ENCODE peak calls at places on chromosomes 4 and X, in five cellular contexts. J is retina, B is NCI-H1694 treated with DMSO at 0.1 percent for 48 hours, U is cardiac fibroblast, T is T-helper 2 cell. E is an unnamed sample.

GRCh38 chr4:153205028-153205648 is 895 bp downstream of the TRIM2 start:
- DNase-seq in J (peak; percentile 39), B (no peak), U (no peak), T (peak; percentile 12), E (no peak)

GRCh38 chr4:159216834-159217233 is 114.0 kb downstream of the RAPGEF2 start:
- DNase-seq in J (no peak), B (no peak), U (no peak), T (no peak), E (no peak)

GRCh38 chr4:11623726-11624037 is 195.0 kb upstream of the HS3ST1 start:
- DNase-seq in J (no peak), B (no peak), U (peak; percentile 47), T (no peak), E (peak; percentile 50)

GRCh38 chrX:47515941-47516649 is 33.1 kb upstream of the ZNF41 start:
- DNase-seq in J (no peak), B (no peak), U (no peak), T (no peak), E (no peak)

GRCh38 chr4:94256833-94257232 is 49.2 kb downstream of the SMARCAD1 start:
- DNase-seq in J (no peak), B (no peak), U (peak; percentile 8), T (no peak), E (no peak)

GRCh38 chrX:53266175-53266574 is 15.2 kb downstream of the IQSEC2 start:
- DNase-seq in J (no peak), B (no peak), U (peak; percentile 8), T (no peak), E (no peak)

GRCh38 chr4:97139796-97140195 is 1003.5 kb downstream of the STPG2 start:
- DNase-seq in J (no peak), B (no peak), U (no peak), T (no peak), E (no peak)

GRCh38 chrX:121349263-121349662 is 301.9 kb downstream of the GLUD2 start:
- DNase-seq in J (no peak), B (no peak), U (no peak), T (no peak), E (no peak)

GRCh38 chr4:21948347-21949072 is at the start of gene KCNIP4:
- DNase-seq in J (peak; percentile 88), B (no peak), U (peak; percentile 6), T (no peak), E (peak; percentile 54)

GRCh38 chr4:25439913-25440477 is 62.9 kb downstream of the ANAPC4 start:
- DNase-seq in J (peak; percentile 71), B (peak; percentile 51), U (peak; percentile 84), T (peak; percentile 14), E (peak; percentile 78)

GRCh38 chrX:63503541-63503940 is 152.4 kb upstream of the SPIN4 start:
- DNase-seq in J (peak; percentile 6), B (no peak), U (peak; percentile 51), T (no peak), E (no peak)

GRCh38 chrX:12352922-12353321 is 214.6 kb downstream of the FRMPD4 start:
- DNase-seq in J (no peak), B (no peak), U (no peak), T (no peak), E (no peak)

GRCh38 chr4:72604324-72604723 is 35.3 kb upstream of the ADAMTS3 start:
- DNase-seq in J (no peak), B (no peak), U (peak; percentile 36), T (no peak), E (no peak)

GRCh38 chrX:70508296-70508911 is 63.8 kb downstream of the DLG3 start:
- DNase-seq in J (no peak), B (no peak), U (peak; percentile 17), T (no peak), E (no peak)

GRCh38 chr4:67751260-67751659 is 2.9 kb downstream of the GNRHR start:
- DNase-seq in J (no peak), B (no peak), U (no peak), T (no peak), E (no peak)

GRCh38 chrX:10726647-10727046 is 106.3 kb upstream of the MID1 start:
- DNase-seq in J (no peak), B (no peak), U (peak; percentile 65), T (no peak), E (no peak)

GRCh38 chr4:54961357-54961975 is 163.9 kb downstream of the KDR start:
- DNase-seq in J (peak; percentile 43), B (peak; percentile 16), U (peak; percentile 54), T (no peak), E (no peak)

GRCh38 chr4:8544741-8545438 is 35.3 kb upstream of the GPR78 start:
- DNase-seq in J (no peak), B (no peak), U (peak; percentile 45), T (no peak), E (no peak)

GRCh38 chr4:5545271-5545670 is 163.1 kb downstream of the EVC2 start:
- DNase-seq in J (no peak), B (no peak), U (no peak), T (no peak), E (no peak)

GRCh38 chr4:26821677-26822503 is 38.8 kb upstream of the STIM2 start:
- DNase-seq in J (no peak), B (no peak), U (no peak), T (no peak), E (no peak)

GRCh38 chr4:119233750-119234149 is 21.2 kb downstream of the USP53 start:
- DNase-seq in J (no peak), B (no peak), U (peak; percentile 35), T (no peak), E (no peak)

GRCh38 chrX:153433161-153433680 is 12.6 kb downstream of the TREX2 start:
- DNase-seq in J (no peak), B (no peak), U (no peak), T (no peak), E (no peak)

E was measured in Peyer's patch.